ENCODE peak calls at places on chromosomes 4 and X, in seven cellular contexts. M is SJSA1; N is ovary; H is lower lobe of right lung; Y is colonic mucosa; E is upper lobe of right lung; J is effector memory CD4-positive, alpha-beta T cell. K is an unnamed sample.

GRCh38 chrX:100731441-100732281 is at the start of gene SYTL4:
- DNase-seq in M (peak), N (peak), H (peak), Y (peak), E (peak), J (no peak), K (peak)

GRCh38 chr4:142778430-142778829 is 67.7 kb downstream of the INPP4B start:
- DNase-seq in M (no peak), N (no peak), H (no peak), Y (no peak), E (no peak), J (no peak), K (no peak)

GRCh38 chrX:74535211-74535621 is 79.2 kb downstream of the RLIM start:
- DNase-seq in M (peak), N (peak), H (no peak), Y (peak), E (no peak), J (no peak), K (peak)

GRCh38 chr4:169005453-169006099 is 4.5 kb downstream of the CBR4 start:
- DNase-seq in M (no peak), N (no peak), H (no peak), Y (no peak), E (no peak), J (no peak), K (peak)

GRCh38 chrX:153441296-153441695 is 4.6 kb downstream of the TREX2 start:
- DNase-seq in M (no peak), N (no peak), H (no peak), Y (no peak), E (no peak), J (no peak), K (no peak)

GRCh38 chr4:163680390-163681098 is 186.1 kb downstream of the TMA16 start:
- DNase-seq in M (no peak), N (no peak), H (no peak), Y (no peak), E (no peak), J (no peak), K (no peak)

GRCh38 chrX:96183843-96184242 is 500.8 kb upstream of the DIAPH2 start:
- DNase-seq in M (no peak), N (no peak), H (no peak), Y (no peak), E (no peak), J (no peak), K (peak)

GRCh38 chr4:123327846-123328447 is 68.6 kb upstream of the SPRY1 start:
- DNase-seq in M (no peak), N (no peak), H (no peak), Y (no peak), E (no peak), J (no peak), K (peak)

GRCh38 chr4:8585721-8586161 is 5.5 kb downstream of the GPR78 start:
- DNase-seq in M (peak), N (peak), H (peak), Y (no peak), E (peak), J (no peak), K (no peak)

GRCh38 chr4:111066447-111066846 is 443.6 kb upstream of the PITX2 start:
- DNase-seq in M (peak), N (no peak), H (no peak), Y (no peak), E (no peak), J (no peak), K (no peak)

GRCh38 chr4:77852892-77853495 is 9.6 kb upstream of the MRPL1 start:
- DNase-seq in M (no peak), N (no peak), H (no peak), Y (peak), E (no peak), J (peak), K (no peak)

GRCh38 chr4:106502106-106502699 is 133.6 kb upstream of the GIMD1 start:
- DNase-seq in M (no peak), N (peak), H (peak), Y (peak), E (peak), J (no peak), K (no peak)

GRCh38 chr4:101349346-101350064 is 2.2 kb upstream of the PPP3CA start:
- DNase-seq in M (no peak), N (peak), H (peak), Y (peak), E (peak), J (no peak), K (no peak)

GRCh38 chr4:186712690-186713089 is 11.0 kb downstream of the FAT1 start:
- DNase-seq in M (no peak), N (no peak), H (no peak), Y (no peak), E (no peak), J (no peak), K (no peak)

GRCh38 chr4:170979736-170980135 is 833.5 kb upstream of the GALNTL6 start:
- DNase-seq in M (no peak), N (no peak), H (no peak), Y (no peak), E (no peak), J (no peak), K (no peak)

DNA sequence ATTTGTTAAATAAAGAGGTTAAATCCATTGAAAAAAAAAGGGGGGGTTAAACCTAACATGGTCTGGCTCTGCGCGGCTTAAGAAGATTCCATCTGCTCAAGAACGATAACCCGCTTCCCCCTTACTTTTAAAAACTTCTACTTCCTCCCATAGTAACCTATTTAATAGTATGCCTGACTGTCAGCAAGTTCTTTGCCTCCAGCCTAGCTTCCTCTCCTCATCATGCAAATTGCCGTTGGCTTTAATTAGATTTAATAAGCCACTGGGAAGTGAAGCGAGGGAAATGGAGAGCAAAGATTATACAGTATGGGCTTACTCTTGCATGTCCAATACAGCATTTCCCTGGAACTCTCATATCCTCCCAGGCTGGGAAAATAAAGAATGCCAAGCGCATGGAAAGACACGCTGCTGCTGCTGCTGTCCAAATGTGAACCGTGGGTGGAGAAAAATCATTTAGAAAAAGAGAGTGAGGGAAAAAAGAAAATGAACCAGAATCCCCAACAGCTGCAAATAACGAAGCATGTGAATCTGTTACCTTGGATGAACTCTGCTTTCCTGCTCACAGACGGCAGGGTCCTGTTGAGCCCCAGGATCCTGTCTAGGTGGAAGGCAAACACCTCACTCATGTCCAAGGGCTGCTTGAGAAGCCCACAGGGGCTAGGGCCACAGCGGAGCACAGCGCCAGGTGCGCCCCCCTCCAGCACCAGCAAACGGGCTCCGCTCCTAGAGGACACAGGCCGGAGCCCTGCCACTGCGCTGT is 2.7 kb downstream of the GASK1B start:
- DNase-seq in M (no peak), N (no peak), H (no peak), Y (no peak), E (no peak), J (no peak), K (peak)
- H3K27ac ChIP-seq in M (no peak), N (peak), H (peak), Y (peak), E (peak), J (no peak), K (peak)

DNA sequence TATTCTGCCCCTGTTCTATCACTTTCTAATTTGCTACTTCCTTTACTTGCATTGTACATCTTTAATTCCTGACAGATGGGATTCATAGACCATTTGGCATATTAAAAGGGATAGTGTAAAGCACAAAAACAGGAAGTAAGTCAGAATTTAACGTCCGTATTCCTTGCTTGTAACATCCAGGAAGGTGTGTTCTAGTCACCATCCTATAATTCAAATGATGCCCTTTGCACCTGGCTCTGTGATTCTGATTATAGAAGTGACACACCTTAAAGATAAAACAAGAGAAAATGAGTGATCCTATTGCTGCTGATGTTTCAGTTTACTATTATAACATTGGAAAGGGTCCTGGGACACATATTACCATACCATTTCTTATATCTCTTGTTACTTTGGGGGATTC is 238.7 kb upstream of the NR3C2 start:
- DNase-seq in M (no peak), N (no peak), H (no peak), Y (peak), E (no peak), J (no peak), K (no peak)
- H3K27ac ChIP-seq in M (no peak), N (no peak), H (no peak), Y (peak), E (no peak), J (no peak), K (no peak)

DNA sequence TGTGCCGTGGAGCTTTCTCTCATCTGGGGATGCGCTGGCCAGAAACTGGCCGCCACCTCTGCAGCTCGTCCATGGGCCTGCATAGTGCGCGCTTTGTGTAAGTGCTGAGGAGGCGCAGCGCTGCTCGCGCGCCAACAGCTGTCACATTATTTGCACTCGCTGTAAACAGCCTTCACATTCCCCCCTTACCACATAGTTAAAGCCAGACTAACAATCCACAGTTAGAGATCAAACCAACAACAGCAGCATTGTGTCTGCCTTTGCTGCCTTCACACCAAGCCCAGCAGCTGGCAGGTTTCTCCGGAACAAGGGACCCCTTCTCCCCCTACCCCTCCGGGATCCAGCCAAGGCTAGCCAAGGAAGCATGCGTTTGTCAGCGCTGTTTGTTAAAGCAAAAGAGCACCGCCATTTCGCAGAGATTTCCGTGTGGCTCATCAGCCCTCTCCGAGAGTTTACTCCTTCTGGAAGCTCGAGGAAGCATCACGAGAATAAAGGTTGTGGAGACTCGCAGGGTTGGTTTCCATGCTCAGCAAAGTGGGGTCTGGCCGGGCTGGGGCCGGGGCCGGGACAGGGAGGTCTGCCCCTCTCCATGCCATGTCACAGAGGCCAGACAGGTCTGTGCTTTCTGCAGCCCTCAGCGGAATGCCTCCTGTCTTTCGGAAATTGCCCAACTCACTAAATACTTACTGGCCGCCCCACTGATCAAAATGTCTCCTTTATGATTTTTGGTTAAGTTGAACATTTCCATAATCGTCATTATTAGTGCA is 11.0 kb downstream of the BCOR start:
- DNase-seq in M (peak), N (no peak), H (no peak), Y (no peak), E (no peak), J (no peak), K (no peak)
- H3K27ac ChIP-seq in M (no peak), N (peak), H (no peak), Y (peak), E (peak), J (no peak), K (no peak)

GRCh38 chr4:120066182-120066524 is 495 bp downstream of the MAD2L1 start:
- DNase-seq in M (no peak), N (no peak), H (no peak), Y (no peak), E (no peak), J (no peak), K (no peak)
- H3K27ac ChIP-seq in M (peak), N (peak), H (peak), Y (peak), E (peak), J (peak), K (peak)

GRCh38 chr4:86831262-86832090 is 17.7 kb downstream of the SLC10A6 start:
- DNase-seq in M (peak), N (peak), H (peak), Y (no peak), E (no peak), J (no peak), K (no peak)
- H3K27ac ChIP-seq in M (peak), N (peak), H (no peak), Y (no peak), E (no peak), J (no peak), K (no peak)

GRCh38 chr4:87047281-87047798 is 112.5 kb downstream of the AFF1 start:
- DNase-seq in M (no peak), N (no peak), H (no peak), Y (no peak), E (no peak), J (no peak), K (no peak)
- H3K27ac ChIP-seq in M (no peak), N (no peak), H (no peak), Y (no peak), E (no peak), J (no peak), K (no peak)

DNA sequence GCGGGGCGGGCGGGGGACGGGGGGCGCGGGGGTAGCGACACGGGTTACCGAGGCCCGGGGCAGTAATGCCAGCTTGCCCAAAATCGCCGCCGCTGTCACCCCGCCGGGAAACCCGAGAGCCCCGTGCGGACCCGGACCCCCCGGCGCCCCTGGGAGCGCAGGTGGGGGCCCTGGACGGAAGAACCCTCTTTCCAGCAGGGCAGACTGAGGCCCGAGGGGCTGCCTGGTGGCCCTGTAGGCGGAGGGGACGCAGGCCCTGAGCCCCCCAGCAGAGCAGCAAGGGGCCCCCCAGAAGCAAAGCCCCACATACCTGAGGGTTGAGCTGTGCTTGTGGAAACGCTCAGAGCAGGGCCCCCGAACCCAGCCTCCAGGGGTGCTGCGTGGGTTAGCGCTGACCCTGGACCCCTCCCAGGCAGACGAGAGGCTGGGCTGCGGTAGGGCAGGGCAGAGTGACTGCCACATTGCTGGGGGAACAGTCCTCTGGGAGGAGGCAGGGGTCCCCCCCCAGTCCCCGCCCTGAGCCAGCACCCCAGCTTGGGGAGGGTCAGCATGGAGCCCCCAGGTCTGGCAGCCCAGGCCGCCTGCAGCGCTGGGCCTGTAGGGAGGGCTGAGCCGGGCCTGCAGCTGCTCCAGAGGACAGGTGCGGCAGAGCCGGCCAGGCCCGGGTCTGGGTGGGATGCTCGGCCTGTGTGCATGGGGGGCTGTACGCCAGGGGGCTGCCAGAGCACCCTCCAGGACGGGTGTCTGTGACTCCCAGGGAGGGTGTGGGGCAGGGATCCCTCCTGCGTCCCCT is 646 bp downstream of the DOK7 start:
- DNase-seq in M (no peak), N (no peak), H (no peak), Y (no peak), E (no peak), J (no peak), K (no peak)
- H3K27ac ChIP-seq in M (no peak), N (no peak), H (no peak), Y (no peak), E (no peak), J (no peak), K (no peak)

GRCh38 chrX:21757960-21758359 is at the start of gene SMPX:
- DNase-seq in M (no peak), N (no peak), H (no peak), Y (no peak), E (no peak), J (no peak), K (no peak)
- H3K27ac ChIP-seq in M (no peak), N (no peak), H (no peak), Y (no peak), E (no peak), J (no peak), K (no peak)

K was measured in A673.